ENCODE peak calls at places on chromosome 9, in nine cellular contexts. P is PC-3, S is fibroblast of lung, M is mammary epithelial cell, N is hepatocyte, H is HCT116, Y is IMR-90, L is PC-9, Z is astrocyte. D is an unnamed sample.

GRCh38 chr9:6575324-6575758 is 70.2 kb downstream of the GLDC start:
- DNase-seq in P (no peak), S (no peak), M (no peak), N (no peak), H (no peak), Y (no peak), L (no peak), Z (no peak), D (no peak)

GRCh38 chr9:131423171-131423581 is 29.3 kb downstream of the PRRC2B start:
- DNase-seq in P (peak; percentile 77), S (peak; percentile 71), M (peak; percentile 97), N (peak; percentile 78), H (no peak), Y (peak; percentile 91), L (peak; percentile 53), Z (peak; percentile 94), D (peak; percentile 95)

GRCh38 chr9:118652935-118653334 is 716.3 kb downstream of the BRINP1 start:
- DNase-seq in P (no peak), S (no peak), M (peak; percentile 57), N (no peak), H (no peak), Y (no peak), L (no peak), Z (no peak), D (no peak)

GRCh38 chr9:120894404-120895226 is 17.6 kb upstream of the PHF19 start:
- DNase-seq in P (no peak), S (peak; percentile 48), M (no peak), N (peak; percentile 69), H (no peak), Y (no peak), L (no peak), Z (peak; percentile 14), D (peak; percentile 79)

GRCh38 chr9:35448511-35448910 is 41.4 kb upstream of the RUSC2 start:
- DNase-seq in P (no peak), S (no peak), M (no peak), N (no peak), H (no peak), Y (no peak), L (no peak), Z (peak; percentile 5), D (no peak)

GRCh38 chr9:129437626-129438323 is 183.1 kb downstream of the C9orf50 start:
- DNase-seq in P (no peak), S (no peak), M (no peak), N (no peak), H (no peak), Y (no peak), L (no peak), Z (no peak), D (no peak)

GRCh38 chr9:87792831-87793288 is 66.9 kb downstream of the CTSL start:
- DNase-seq in P (peak; percentile 48), S (peak; percentile 94), M (peak; percentile 55), N (peak; percentile 71), H (peak; percentile 63), Y (peak; percentile 43), L (peak; percentile 98), Z (peak; percentile 65), D (peak; percentile 94)

GRCh38 chr9:73125651-73126050 is 26.0 kb upstream of the ANXA1 start:
- DNase-seq in P (peak; percentile 45), S (no peak), M (peak; percentile 81), N (no peak), H (no peak), Y (peak; percentile 70), L (no peak), Z (no peak), D (no peak)

GRCh38 chr9:128420651-128421473 is at the start of gene CERCAM:
- DNase-seq in P (peak; percentile 36), S (no peak), M (peak; percentile 36), N (peak; percentile 87), H (no peak), Y (peak; percentile 25), L (no peak), Z (no peak), D (peak; percentile 98)

DNA sequence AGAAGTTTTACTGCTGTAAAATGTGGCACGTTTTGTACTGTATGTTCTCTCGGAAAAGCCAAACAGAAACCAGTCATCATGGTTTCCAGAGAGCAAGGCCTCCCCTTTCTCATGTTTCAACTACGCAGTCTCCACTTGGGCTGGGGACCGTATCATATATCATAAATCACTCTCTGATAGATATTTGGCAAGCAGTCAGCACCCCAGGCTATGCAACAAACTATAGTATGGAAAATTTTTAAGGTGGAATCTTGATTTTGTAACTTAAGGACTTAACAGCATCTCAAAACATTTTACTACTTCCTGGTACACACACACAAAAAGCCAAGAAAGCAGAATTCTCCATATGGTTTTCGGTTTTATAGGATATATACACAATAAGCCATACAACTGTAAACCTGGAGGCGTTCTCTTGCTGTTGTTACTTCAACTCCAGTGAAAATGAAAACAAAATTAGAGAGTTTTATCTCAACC is 283.6 kb downstream of the NFIB start:
- DNase-seq in P (peak; percentile 83), S (peak; percentile 96), M (no peak), N (peak; percentile 75), H (no peak), Y (peak; percentile 66), L (peak; percentile 83), Z (peak; percentile 80), D (no peak)
- H3K4me2 ChIP-seq in P (peak overlapping the region; percentile 66), S (peak overlapping the region; percentile 18), M (no peak overlapping the region), N (peak overlapping the region; percentile 52), H (no peak overlapping the region), Y (peak overlapping the region; percentile 81), L (peak overlapping the region; percentile 53), Z (peak overlapping the region; percentile 51), D (peak overlapping the region; percentile 43)

GRCh38 chr9:89988458-89988857 is 383.6 kb downstream of the GADD45G start:
- DNase-seq in P (no peak), S (no peak), M (no peak), N (no peak), H (no peak), Y (peak; percentile 4), L (no peak), Z (no peak), D (no peak)

GRCh38 chr9:89993678-89994630 is 389.1 kb downstream of the GADD45G start:
- DNase-seq in P (no peak), S (no peak), M (no peak), N (peak; percentile 77), H (no peak), Y (no peak), L (peak; percentile 43), Z (no peak), D (no peak)

GRCh38 chr9:89992326-89993208 is 387.8 kb downstream of the GADD45G start:
- DNase-seq in P (no peak), S (no peak), M (no peak), N (no peak), H (no peak), Y (no peak), L (no peak), Z (no peak), D (no peak)

GRCh38 chr9:89994988-89995613 is 390.3 kb downstream of the GADD45G start:
- DNase-seq in P (no peak), S (no peak), M (no peak), N (peak; percentile 25), H (no peak), Y (no peak), L (no peak), Z (no peak), D (no peak)

GRCh38 chr9:89991204-89991790 is 386.5 kb downstream of the GADD45G start:
- DNase-seq in P (no peak), S (no peak), M (peak; percentile 56), N (no peak), H (no peak), Y (no peak), L (no peak), Z (no peak), D (no peak)
- H3K4me2 ChIP-seq in P (no peak overlapping the region), S (no peak overlapping the region), M (no peak overlapping the region), N (no peak overlapping the region), H (no peak overlapping the region), Y (no peak overlapping the region), L (no peak overlapping the region), Z (no peak overlapping the region), D (no peak overlapping the region)

GRCh38 chr9:115300896-115301295 is 182.9 kb upstream of the TNC start:
- DNase-seq in P (no peak), S (no peak), M (no peak), N (no peak), H (no peak), Y (no peak), L (no peak), Z (no peak), D (no peak)

GRCh38 chr9:115300116-115300515 is 182.2 kb upstream of the TNC start:
- DNase-seq in P (no peak), S (no peak), M (no peak), N (no peak), H (no peak), Y (no peak), L (no peak), Z (no peak), D (no peak)

GRCh38 chr9:115306860-115307259 is 188.9 kb upstream of the TNC start:
- DNase-seq in P (no peak), S (no peak), M (peak; percentile 41), N (no peak), H (no peak), Y (peak; percentile 59), L (no peak), Z (peak; percentile 55), D (peak; percentile 72)

GRCh38 chr9:115301581-115301980 is 183.6 kb upstream of the TNC start:
- DNase-seq in P (no peak), S (no peak), M (no peak), N (no peak), H (no peak), Y (no peak), L (no peak), Z (no peak), D (no peak)

GRCh38 chr9:115305543-115305942 is 187.6 kb upstream of the TNC start:
- DNase-seq in P (no peak), S (no peak), M (peak; percentile 60), N (no peak), H (no peak), Y (no peak), L (no peak), Z (no peak), D (no peak)
- H3K4me2 ChIP-seq in P (no peak overlapping the region), S (no peak overlapping the region), M (peak overlapping the region; percentile 65), N (no peak overlapping the region), H (no peak overlapping the region), Y (no peak overlapping the region), L (no peak overlapping the region), Z (no peak overlapping the region), D (no peak overlapping the region)

GRCh38 chr9:135287627-135288026 is 192.0 kb upstream of the PPP1R26 start:
- DNase-seq in P (no peak), S (no peak), M (no peak), N (no peak), H (no peak), Y (no peak), L (no peak), Z (no peak), D (peak; percentile 11)
- H3K4me2 ChIP-seq in P (no peak overlapping the region), S (no peak overlapping the region), M (no peak overlapping the region), N (no peak overlapping the region), H (no peak overlapping the region), Y (no peak overlapping the region), L (peak overlapping the region; percentile 36), Z (no peak overlapping the region), D (no peak overlapping the region)

GRCh38 chr9:93916358-93916757 is 38.8 kb downstream of the BARX1 start:
- DNase-seq in P (no peak), S (no peak), M (no peak), N (no peak), H (no peak), Y (no peak), L (no peak), Z (no peak), D (no peak)

GRCh38 chr9:93917121-93917853 is 37.9 kb downstream of the BARX1 start:
- DNase-seq in P (no peak), S (no peak), M (no peak), N (no peak), H (no peak), Y (no peak), L (no peak), Z (no peak), D (peak; percentile 55)

GRCh38 chr9:93920401-93920800 is 34.8 kb downstream of the BARX1 start:
- DNase-seq in P (no peak), S (no peak), M (no peak), N (no peak), H (no peak), Y (no peak), L (no peak), Z (no peak), D (peak; percentile 63)

GRCh38 chr9:93918071-93918470 is 37.1 kb downstream of the BARX1 start:
- DNase-seq in P (no peak), S (no peak), M (no peak), N (no peak), H (no peak), Y (no peak), L (no peak), Z (no peak), D (no peak)
- H3K4me2 ChIP-seq in P (no peak overlapping the region), S (no peak overlapping the region), M (no peak overlapping the region), N (no peak overlapping the region), H (no peak overlapping the region), Y (no peak overlapping the region), L (no peak overlapping the region), Z (no peak overlapping the region), D (no peak overlapping the region)

D was measured in osteoblast.